ENCODE peak calls at places on chromosomes 5 and 9, in five cellular contexts. One of them, this sample, is unnamed.

GRCh38 chr5:36443941-36444340 is 142.2 kb upstream of the RANBP3L start:
- DNase-seq in kidney: no peak
- DNase-seq in CD8-positive, alpha-beta memory T cell: no peak
- DNase-seq in tibial nerve: no peak
- DNase-seq in pancreas: no peak
- DNase-seq in this sample: no peak

GRCh38 chr9:122386316-122386872 is 15.6 kb downstream of the PTGS1 start:
- DNase-seq in pancreas: no peak
- DNase-seq in tibial nerve: no peak
- DNase-seq in kidney: no peak
- DNase-seq in CD8-positive, alpha-beta memory T cell: no peak
- DNase-seq in this sample: no peak

GRCh38 chr9:89305868-89306267 is 5.1 kb upstream of the CKS2 start:
- DNase-seq in kidney: no peak
- DNase-seq in CD8-positive, alpha-beta memory T cell: no peak
- DNase-seq in tibial nerve: no peak
- DNase-seq in pancreas: no peak
- DNase-seq in this sample: no peak

GRCh38 chr9:114285166-114285867 is 37.6 kb upstream of the ORM1 start:
- DNase-seq in CD8-positive, alpha-beta memory T cell: no peak
- DNase-seq in tibial nerve: peak
- DNase-seq in pancreas: no peak
- DNase-seq in kidney: peak
- DNase-seq in this sample: no peak

GRCh38 chr9:92029553-92029952 is 79.5 kb upstream of the ROR2 start:
- DNase-seq in tibial nerve: no peak
- DNase-seq in CD8-positive, alpha-beta memory T cell: no peak
- DNase-seq in pancreas: no peak
- DNase-seq in kidney: no peak
- DNase-seq in this sample: no peak

GRCh38 chr5:43400082-43400481 is 12.1 kb downstream of the CCL28 start:
- DNase-seq in kidney: no peak
- DNase-seq in pancreas: no peak
- DNase-seq in CD8-positive, alpha-beta memory T cell: no peak
- DNase-seq in tibial nerve: no peak
- DNase-seq in this sample: no peak

GRCh38 chr5:136133416-136134383 is 1.1 kb downstream of the SMAD5 start:
- DNase-seq in kidney: no peak
- DNase-seq in pancreas: peak
- DNase-seq in CD8-positive, alpha-beta memory T cell: peak
- DNase-seq in tibial nerve: no peak
- DNase-seq in this sample: no peak

GRCh38 chr9:127822108-127822507 is 19.4 kb downstream of the FPGS start:
- DNase-seq in tibial nerve: no peak
- DNase-seq in pancreas: no peak
- DNase-seq in CD8-positive, alpha-beta memory T cell: no peak
- DNase-seq in kidney: no peak
- DNase-seq in this sample: no peak

GRCh38 chr5:72949481-72949880 is 6.4 kb upstream of the FCHO2 start:
- DNase-seq in tibial nerve: no peak
- DNase-seq in CD8-positive, alpha-beta memory T cell: no peak
- DNase-seq in pancreas: no peak
- DNase-seq in kidney: no peak
- DNase-seq in this sample: no peak

GRCh38 chr5:180303226-180304015 is 11.5 kb upstream of the MAPK9 start:
- DNase-seq in pancreas: no peak
- DNase-seq in CD8-positive, alpha-beta memory T cell: no peak
- DNase-seq in tibial nerve: no peak
- DNase-seq in kidney: no peak
- DNase-seq in this sample: no peak

GRCh38 chr5:102959055-102959454 is 160.9 kb downstream of the GIN1 start:
- DNase-seq in tibial nerve: no peak
- DNase-seq in kidney: no peak
- DNase-seq in pancreas: no peak
- DNase-seq in CD8-positive, alpha-beta memory T cell: no peak
- DNase-seq in this sample: no peak

GRCh38 chr5:163596536-163596935 is 91.1 kb downstream of the MAT2B start:
- DNase-seq in tibial nerve: no peak
- DNase-seq in CD8-positive, alpha-beta memory T cell: no peak
- DNase-seq in pancreas: no peak
- DNase-seq in kidney: no peak
- DNase-seq in this sample: no peak

GRCh38 chr5:123865641-123866040 is 353.7 kb downstream of the CSNK1G3 start:
- DNase-seq in kidney: no peak
- DNase-seq in CD8-positive, alpha-beta memory T cell: no peak
- DNase-seq in pancreas: no peak
- DNase-seq in tibial nerve: no peak
- DNase-seq in this sample: no peak

GRCh38 chr9:116394070-116394469 is 240.5 kb downstream of the PAPPA start:
- DNase-seq in pancreas: no peak
- DNase-seq in CD8-positive, alpha-beta memory T cell: no peak
- DNase-seq in kidney: no peak
- DNase-seq in tibial nerve: no peak
- DNase-seq in this sample: no peak

GRCh38 chr5:168307022-168307421 is 15.6 kb downstream of the WWC1 start:
- DNase-seq in tibial nerve: no peak
- DNase-seq in CD8-positive, alpha-beta memory T cell: no peak
- DNase-seq in pancreas: no peak
- DNase-seq in kidney: no peak
- DNase-seq in this sample: no peak

GRCh38 chr5:91848453-91848852 is 465.3 kb upstream of the ARRDC3 start:
- DNase-seq in kidney: no peak
- DNase-seq in CD8-positive, alpha-beta memory T cell: no peak
- DNase-seq in pancreas: no peak
- DNase-seq in tibial nerve: no peak
- DNase-seq in this sample: no peak

GRCh38 chr9:4661165-4662095 is 664 bp upstream of the PLPP6 start:
- DNase-seq in tibial nerve: no peak
- DNase-seq in kidney: no peak
- DNase-seq in pancreas: no peak
- DNase-seq in CD8-positive, alpha-beta memory T cell: no peak
- DNase-seq in this sample: no peak

GRCh38 chr9:33894316-33894715 is 77.4 kb downstream of the UBE2R2 start:
- DNase-seq in CD8-positive, alpha-beta memory T cell: no peak
- DNase-seq in tibial nerve: no peak
- DNase-seq in pancreas: no peak
- DNase-seq in kidney: no peak
- DNase-seq in this sample: no peak

GRCh38 chr5:93519737-93520136 is 61.3 kb downstream of the NR2F1-AS1 start:
- DNase-seq in pancreas: no peak
- DNase-seq in kidney: no peak
- DNase-seq in CD8-positive, alpha-beta memory T cell: no peak
- DNase-seq in tibial nerve: no peak
- DNase-seq in this sample: no peak

GRCh38 chr9:110928604-110929003 is 109.7 kb downstream of the LPAR1 start:
- DNase-seq in tibial nerve: no peak
- DNase-seq in kidney: no peak
- DNase-seq in pancreas: no peak
- DNase-seq in CD8-positive, alpha-beta memory T cell: no peak
- DNase-seq in this sample: no peak

GRCh38 chr9:93679536-93680444 is 103.4 kb downstream of the PHF2 start:
- DNase-seq in kidney: peak
- DNase-seq in pancreas: no peak
- DNase-seq in CD8-positive, alpha-beta memory T cell: no peak
- DNase-seq in tibial nerve: no peak
- DNase-seq in this sample: no peak

GRCh38 chr9:33489070-33489469 is 15.3 kb upstream of the NOL6 start:
- DNase-seq in CD8-positive, alpha-beta memory T cell: no peak
- DNase-seq in pancreas: no peak
- DNase-seq in tibial nerve: no peak
- DNase-seq in kidney: no peak
- DNase-seq in this sample: no peak

GRCh38 chr9:126151671-126152050 is 175.0 kb upstream of the MVB12B start:
- DNase-seq in tibial nerve: no peak
- DNase-seq in CD8-positive, alpha-beta memory T cell: no peak
- DNase-seq in kidney: peak
- DNase-seq in pancreas: no peak
- DNase-seq in this sample: no peak

GRCh38 chr5:92729088-92729487 is 851.9 kb downstream of the NR2F1-AS1 start:
- DNase-seq in tibial nerve: no peak
- DNase-seq in CD8-positive, alpha-beta memory T cell: no peak
- DNase-seq in pancreas: no peak
- DNase-seq in kidney: peak
- DNase-seq in this sample: no peak

GRCh38 chr5:176413255-176413565 is 3.1 kb downstream of the CLTB start:
- DNase-seq in CD8-positive, alpha-beta memory T cell: no peak
- DNase-seq in tibial nerve: no peak
- DNase-seq in pancreas: no peak
- DNase-seq in kidney: no peak
- DNase-seq in this sample: no peak

GRCh38 chr9:21110708-21111576 is 30.7 kb downstream of the IFNW1 start:
- DNase-seq in CD8-positive, alpha-beta memory T cell: peak
- DNase-seq in tibial nerve: no peak
- DNase-seq in pancreas: no peak
- DNase-seq in kidney: no peak
- DNase-seq in this sample: no peak

GRCh38 chr5:127321465-127321864 is 30.9 kb downstream of the MEGF10 start:
- DNase-seq in pancreas: no peak
- DNase-seq in CD8-positive, alpha-beta memory T cell: no peak
- DNase-seq in tibial nerve: no peak
- DNase-seq in kidney: no peak
- DNase-seq in this sample: no peak

GRCh38 chr5:180139731-180140626 is 68.4 kb upstream of the RNF130 start:
- DNase-seq in tibial nerve: no peak
- DNase-seq in kidney: peak
- DNase-seq in pancreas: no peak
- DNase-seq in CD8-positive, alpha-beta memory T cell: no peak
- DNase-seq in this sample: no peak

GRCh38 chr5:145750194-145750593 is 84.9 kb downstream of the PRELID2 start:
- DNase-seq in pancreas: no peak
- DNase-seq in tibial nerve: no peak
- DNase-seq in kidney: no peak
- DNase-seq in CD8-positive, alpha-beta memory T cell: no peak
- DNase-seq in this sample: no peak

GRCh38 chr9:123250504-123250903 is 17.9 kb downstream of the STRBP start:
- DNase-seq in tibial nerve: no peak
- DNase-seq in pancreas: no peak
- DNase-seq in kidney: no peak
- DNase-seq in CD8-positive, alpha-beta memory T cell: no peak
- DNase-seq in this sample: no peak

GRCh38 chr5:96538831-96539250 is 105.8 kb upstream of the PCSK1 start:
- DNase-seq in kidney: no peak
- DNase-seq in CD8-positive, alpha-beta memory T cell: no peak
- DNase-seq in pancreas: no peak
- DNase-seq in tibial nerve: no peak
- DNase-seq in this sample: no peak

GRCh38 chr9:108953983-108954574 is 19.9 kb downstream of the ABITRAM start:
- DNase-seq in pancreas: no peak
- DNase-seq in CD8-positive, alpha-beta memory T cell: peak
- DNase-seq in tibial nerve: no peak
- DNase-seq in kidney: no peak
- DNase-seq in this sample: no peak

GRCh38 chr5:153749941-153750340 is 259.5 kb downstream of the GRIA1 start:
- DNase-seq in pancreas: no peak
- DNase-seq in CD8-positive, alpha-beta memory T cell: no peak
- DNase-seq in kidney: no peak
- DNase-seq in tibial nerve: no peak
- DNase-seq in this sample: no peak

DNA sequence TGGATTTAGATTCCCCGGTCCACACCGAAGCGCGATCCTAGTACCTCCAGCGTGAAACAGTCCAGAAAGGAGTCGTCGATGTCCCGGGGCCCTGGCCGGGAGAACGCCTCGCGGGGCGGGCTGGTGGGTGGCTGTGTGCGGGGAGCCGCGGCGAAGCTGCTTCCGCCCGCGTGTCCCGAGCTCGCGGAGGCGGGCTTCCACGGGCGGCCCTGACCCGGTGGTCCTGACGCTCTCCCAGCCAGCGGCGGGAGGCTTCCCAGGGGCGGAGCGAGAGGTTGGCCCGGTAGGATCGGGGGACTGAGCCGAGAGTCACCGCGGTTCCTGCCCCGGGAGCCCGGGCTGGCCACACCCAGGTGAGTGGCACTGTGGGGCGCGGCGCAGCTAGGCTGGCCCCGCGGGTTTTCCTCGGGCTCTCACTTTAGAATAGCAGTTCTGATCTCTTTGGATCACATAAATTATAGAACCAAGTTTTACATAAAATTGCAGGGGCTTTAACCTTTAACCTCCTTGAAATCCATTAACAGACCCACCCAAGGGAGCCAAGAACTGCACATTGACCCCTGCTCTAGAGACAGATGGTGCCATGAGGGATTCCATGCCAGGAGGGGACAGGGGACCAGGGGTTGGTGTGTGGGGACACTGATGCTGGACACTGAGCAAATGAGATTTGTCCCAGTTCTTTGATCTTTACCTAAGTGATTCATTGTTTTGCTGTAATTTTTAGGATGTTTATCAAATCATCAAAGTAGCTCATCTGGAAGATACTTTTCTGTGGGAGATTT is 29.2 kb upstream of the IL31RA start:
- DNase-seq in CD8-positive, alpha-beta memory T cell: no peak
- DNase-seq in pancreas: peak
- DNase-seq in tibial nerve: no peak
- DNase-seq in kidney: peak
- DNase-seq in this sample: no peak
- H3K27ac ChIP-seq in CD8-positive, alpha-beta memory T cell: no peak
- H3K27ac ChIP-seq in pancreas: no peak
- H3K27ac ChIP-seq in tibial nerve: no peak
- H3K27ac ChIP-seq in kidney: no peak
- H3K27ac ChIP-seq in this sample: no peak

GRCh38 chr5:173144200-173145176 is at the start of gene BNIP1:
- DNase-seq in kidney: peak
- DNase-seq in tibial nerve: peak
- DNase-seq in pancreas: peak
- DNase-seq in CD8-positive, alpha-beta memory T cell: peak
- DNase-seq in this sample: peak
- H3K27ac ChIP-seq in kidney: peak
- H3K27ac ChIP-seq in tibial nerve: peak
- H3K27ac ChIP-seq in pancreas: peak
- H3K27ac ChIP-seq in CD8-positive, alpha-beta memory T cell: peak
- H3K27ac ChIP-seq in this sample: peak

GRCh38 chr9:95810814-95811213 is 64.7 kb upstream of the ERCC6L2 start:
- DNase-seq in kidney: no peak
- DNase-seq in tibial nerve: no peak
- DNase-seq in CD8-positive, alpha-beta memory T cell: no peak
- DNase-seq in pancreas: no peak
- DNase-seq in this sample: no peak
- H3K27ac ChIP-seq in kidney: no peak
- H3K27ac ChIP-seq in tibial nerve: no peak
- H3K27ac ChIP-seq in CD8-positive, alpha-beta memory T cell: no peak
- H3K27ac ChIP-seq in pancreas: no peak
- H3K27ac ChIP-seq in this sample: no peak

GRCh38 chr5:140253985-140254384 is 48.9 kb downstream of the PFDN1 start:
- DNase-seq in kidney: no peak
- DNase-seq in pancreas: no peak
- DNase-seq in tibial nerve: no peak
- DNase-seq in CD8-positive, alpha-beta memory T cell: no peak
- DNase-seq in this sample: no peak

GRCh38 chr5:140252470-140253126 is 50.3 kb downstream of the PFDN1 start:
- DNase-seq in pancreas: no peak
- DNase-seq in CD8-positive, alpha-beta memory T cell: no peak
- DNase-seq in kidney: no peak
- DNase-seq in tibial nerve: no peak
- DNase-seq in this sample: no peak

GRCh38 chr5:140249536-140249935 is 53.4 kb downstream of the PFDN1 start:
- DNase-seq in CD8-positive, alpha-beta memory T cell: no peak
- DNase-seq in pancreas: no peak
- DNase-seq in kidney: no peak
- DNase-seq in tibial nerve: no peak
- DNase-seq in this sample: no peak

GRCh38 chr5:140250386-140250785 is 52.5 kb downstream of the PFDN1 start:
- DNase-seq in tibial nerve: no peak
- DNase-seq in CD8-positive, alpha-beta memory T cell: no peak
- DNase-seq in pancreas: no peak
- DNase-seq in kidney: no peak
- DNase-seq in this sample: no peak

GRCh38 chr5:140251527-140251973 is 51.4 kb downstream of the PFDN1 start:
- DNase-seq in pancreas: no peak
- DNase-seq in tibial nerve: no peak
- DNase-seq in CD8-positive, alpha-beta memory T cell: peak
- DNase-seq in kidney: no peak
- DNase-seq in this sample: no peak
- H3K27ac ChIP-seq in pancreas: no peak
- H3K27ac ChIP-seq in tibial nerve: no peak
- H3K27ac ChIP-seq in CD8-positive, alpha-beta memory T cell: no peak
- H3K27ac ChIP-seq in kidney: no peak
- H3K27ac ChIP-seq in this sample: no peak